ENCODE peak calls at places on chromosomes 2 and 18, in six cellular contexts. L is fibroblast of mammary gland; R is nephron progenitor cell; J is OCI-M1; C is T-helper 17 cell; B is stimulated activated CD8-positive, alpha-beta memory T cell treated with anti-CD3 and anti-CD28 coated beads, Interleukin-2, amount 100 ng/mL, for 48 hours. U is an unnamed sample.

GRCh38 chr2:204913854-204914464 is 368.7 kb downstream of the PARD3B start:
- DNase-seq in L (no peak), B (no peak), R (no peak), C (no peak), J (peak; percentile 69), U (no peak)

GRCh38 chr2:152874955-152875354 is 156.5 kb downstream of the ARL6IP6 start:
- DNase-seq in J (no peak), R (no peak), C (no peak), L (peak; percentile 14), B (no peak), U (no peak)

GRCh38 chr2:48854681-48855080 is 99.2 kb upstream of the LHCGR start:
- DNase-seq in B (no peak), R (no peak), L (no peak), C (no peak), J (no peak), U (no peak)

GRCh38 chr2:54871457-54872103 is 148.1 kb downstream of the EML6 start:
- DNase-seq in J (no peak), C (no peak), B (no peak), L (peak; percentile 78), R (no peak), U (peak; percentile 82)

GRCh38 chr18:79379251-79379905 is 16.4 kb upstream of the NFATC1 start:
- DNase-seq in R (no peak), C (no peak), J (no peak), L (no peak), B (no peak), U (no peak)

GRCh38 chr2:127694986-127695385 is 6.3 kb upstream of the SFT2D3 start:
- DNase-seq in L (peak; percentile 43), R (no peak), J (no peak), C (no peak), B (no peak), U (no peak)

GRCh38 chr2:151162185-151162584 is 99.5 kb downstream of the RBM43 start:
- DNase-seq in J (peak; percentile 54), R (no peak), C (no peak), L (peak; percentile 56), B (no peak), U (no peak)

GRCh38 chr18:77702686-77703085 is 453.0 kb downstream of the GALR1 start:
- DNase-seq in J (peak; percentile 37), B (no peak), R (peak; percentile 10), C (no peak), L (peak; percentile 33), U (no peak)

GRCh38 chr2:235264121-235264493 is 229.7 kb upstream of the AGAP1 start:
- DNase-seq in C (no peak), J (no peak), B (no peak), L (no peak), R (no peak), U (no peak)

GRCh38 chr2:144514731-144515424 is 5.0 kb downstream of the ZEB2 start:
- DNase-seq in J (peak; percentile 69), R (no peak), B (no peak), L (no peak), C (no peak), U (no peak)

GRCh38 chr2:203804766-203805484 is 62.6 kb upstream of the CTLA4 start:
- DNase-seq in L (peak; percentile 51), R (no peak), J (peak; percentile 16), B (no peak), C (no peak), U (no peak)

GRCh38 chr2:223834431-223834830 is 3.0 kb downstream of the AP1S3 start:
- DNase-seq in L (no peak), R (no peak), J (no peak), B (no peak), C (no peak), U (no peak)

GRCh38 chr2:224973112-224974016 is 68.9 kb downstream of the DOCK10 start:
- DNase-seq in C (no peak), J (no peak), L (no peak), R (no peak), B (no peak), U (peak; percentile 4)